ENCODE peak calls at places on chromosomes 4 and X, in six cellular contexts. A is cardiac muscle cell, G is suprapubic skin, I is transverse colon, J is left ventricle myocardium inferior, E is left lung. L is an unnamed sample.

GRCh38 chr4:134320048-134320447 is 118.5 kb upstream of the PABPC4L start:
- DNase-seq in A (no peak), G (no peak), I (no peak), J (no peak), E (no peak), L (no peak)

GRCh38 chrX:153065389-153065788 is 6.9 kb upstream of the PNMA6A start:
- DNase-seq in A (no peak), G (no peak), I (no peak), J (no peak), E (no peak), L (no peak)

GRCh38 chrX:115013705-115014104 is 3.7 kb downstream of the IL13RA2 start:
- DNase-seq in A (peak; percentile 68), G (no peak), I (no peak), J (no peak), E (no peak), L (no peak)

GRCh38 chr4:73608677-73609594 is 11.3 kb downstream of the RASSF6 start:
- DNase-seq in A (no peak), G (no peak), I (no peak), J (no peak), E (no peak), L (no peak)

GRCh38 chr4:2364654-2365053 is 53.8 kb downstream of the ZFYVE28 start:
- DNase-seq in A (peak; percentile 69), G (peak; percentile 68), I (peak; percentile 31), J (peak; percentile 50), E (no peak), L (peak; percentile 70)

GRCh38 chrX:83416273-83416672 is 91.8 kb upstream of the POU3F4 start:
- DNase-seq in A (no peak), G (no peak), I (no peak), J (no peak), E (no peak), L (no peak)

GRCh38 chr4:9898596-9899345 is 117.3 kb downstream of the DRD5 start:
- DNase-seq in A (peak; percentile 85), G (no peak), I (peak; percentile 37), J (peak; percentile 54), E (peak; percentile 55), L (no peak)

GRCh38 chr4:79325436-79325835 is 425 bp downstream of the NAA11 start:
- DNase-seq in A (no peak), G (no peak), I (no peak), J (no peak), E (no peak), L (no peak)

GRCh38 chr4:7918981-7919380 is 20.7 kb downstream of the AFAP1 start:
- DNase-seq in A (no peak), G (no peak), I (no peak), J (no peak), E (peak; percentile 25), L (peak; percentile 33)

GRCh38 chrX:65644621-65645287 is 22.7 kb upstream of the MSN start:
- DNase-seq in A (peak; percentile 86), G (peak; percentile 88), I (peak; percentile 76), J (peak; percentile 82), E (peak; percentile 89), L (peak; percentile 90)

GRCh38 chrX:8484360-8484759 is 19.7 kb downstream of the VCX3B start:
- DNase-seq in A (no peak), G (no peak), I (no peak), J (no peak), E (no peak), L (no peak)

GRCh38 chrX:34961662-34962061 is 19.1 kb downstream of the FAM47B start:
- DNase-seq in A (no peak), G (no peak), I (no peak), J (no peak), E (no peak), L (no peak)

GRCh38 chr4:102606846-102607440 is 105.8 kb downstream of the NFKB1 start:
- DNase-seq in A (no peak), G (no peak), I (no peak), J (no peak), E (peak; percentile 68), L (no peak)

GRCh38 chrX:72470111-72470510 is 102.5 kb downstream of the HDAC8 start:
- DNase-seq in A (no peak), G (no peak), I (no peak), J (no peak), E (no peak), L (no peak)

GRCh38 chrX:72467171-72467570 is 105.5 kb downstream of the HDAC8 start:
- DNase-seq in A (no peak), G (no peak), I (no peak), J (no peak), E (no peak), L (no peak)

GRCh38 chrX:72470593-72471310 is 101.9 kb downstream of the HDAC8 start:
- DNase-seq in A (no peak), G (no peak), I (no peak), J (no peak), E (no peak), L (no peak)

GRCh38 chrX:72466493-72466892 is 106.2 kb downstream of the HDAC8 start:
- DNase-seq in A (peak; percentile 46), G (no peak), I (no peak), J (no peak), E (no peak), L (no peak)

GRCh38 chrX:72468607-72469006 is 104.0 kb downstream of the HDAC8 start:
- DNase-seq in A (no peak), G (no peak), I (no peak), J (no peak), E (no peak), L (no peak)
- H3K27ac ChIP-seq in A (no peak overlapping the region), G (no peak overlapping the region), I (no peak overlapping the region), J (no peak overlapping the region), E (no peak overlapping the region), L (no peak overlapping the region)

GRCh38 chr4:85873566-85873965 is 398.6 kb downstream of the ARHGAP24 start:
- DNase-seq in A (no peak), G (no peak), I (no peak), J (no peak), E (no peak), L (no peak)
- H3K27ac ChIP-seq in A (no peak overlapping the region), G (no peak overlapping the region), I (no peak overlapping the region), J (no peak overlapping the region), E (no peak overlapping the region), L (no peak overlapping the region)

GRCh38 chr4:148041606-148042324 is 309.9 kb downstream of the ARHGAP10 start:
- DNase-seq in A (no peak), G (no peak), I (no peak), J (no peak), E (no peak), L (no peak)

GRCh38 chr4:148043990-148044645 is 312.2 kb downstream of the ARHGAP10 start:
- DNase-seq in A (no peak), G (no peak), I (no peak), J (peak; percentile 76), E (no peak), L (no peak)

DNA sequence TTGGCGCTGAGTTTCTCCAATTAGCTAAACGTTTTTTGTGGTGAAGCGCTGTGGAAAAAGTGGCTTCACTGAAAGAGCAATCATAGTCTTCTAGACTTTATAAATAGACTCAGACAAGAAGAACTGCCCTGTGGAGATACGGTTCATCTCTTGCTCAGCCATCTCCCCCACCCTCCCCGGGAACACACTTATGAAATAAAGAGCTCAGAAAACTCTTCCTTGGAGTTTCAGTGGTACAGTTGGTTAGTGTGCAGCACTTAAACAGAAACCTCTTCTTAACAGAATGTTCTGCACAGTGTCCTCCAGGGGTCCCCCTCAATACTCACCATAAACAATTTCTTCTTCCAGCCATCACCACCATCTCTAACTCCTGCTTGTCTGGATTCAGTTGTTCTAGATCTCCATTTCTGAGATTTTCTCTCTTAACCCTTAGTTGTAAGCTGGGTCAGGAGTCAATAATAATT is 313.0 kb downstream of the ARHGAP10 start:
- DNase-seq in A (peak; percentile 25), G (no peak), I (no peak), J (no peak), E (no peak), L (no peak)
- H3K27ac ChIP-seq in A (no peak overlapping the region), G (no peak overlapping the region), I (no peak overlapping the region), J (peak overlapping the region; percentile 91), E (no peak overlapping the region), L (no peak overlapping the region)

GRCh38 chr4:6259886-6260285 is 9.8 kb upstream of the WFS1 start:
- DNase-seq in A (no peak), G (no peak), I (no peak), J (no peak), E (no peak), L (no peak)

GRCh38 chr4:6262176-6262575 is 7.5 kb upstream of the WFS1 start:
- DNase-seq in A (no peak), G (no peak), I (no peak), J (no peak), E (no peak), L (no peak)

GRCh38 chr4:6265546-6265945 is 4.1 kb upstream of the WFS1 start:
- DNase-seq in A (no peak), G (no peak), I (no peak), J (no peak), E (no peak), L (no peak)

GRCh38 chr4:6263541-6264540 is 5.8 kb upstream of the WFS1 start:
- DNase-seq in A (peak; percentile 75), G (no peak), I (peak; percentile 57), J (no peak), E (no peak), L (no peak)

DNA sequence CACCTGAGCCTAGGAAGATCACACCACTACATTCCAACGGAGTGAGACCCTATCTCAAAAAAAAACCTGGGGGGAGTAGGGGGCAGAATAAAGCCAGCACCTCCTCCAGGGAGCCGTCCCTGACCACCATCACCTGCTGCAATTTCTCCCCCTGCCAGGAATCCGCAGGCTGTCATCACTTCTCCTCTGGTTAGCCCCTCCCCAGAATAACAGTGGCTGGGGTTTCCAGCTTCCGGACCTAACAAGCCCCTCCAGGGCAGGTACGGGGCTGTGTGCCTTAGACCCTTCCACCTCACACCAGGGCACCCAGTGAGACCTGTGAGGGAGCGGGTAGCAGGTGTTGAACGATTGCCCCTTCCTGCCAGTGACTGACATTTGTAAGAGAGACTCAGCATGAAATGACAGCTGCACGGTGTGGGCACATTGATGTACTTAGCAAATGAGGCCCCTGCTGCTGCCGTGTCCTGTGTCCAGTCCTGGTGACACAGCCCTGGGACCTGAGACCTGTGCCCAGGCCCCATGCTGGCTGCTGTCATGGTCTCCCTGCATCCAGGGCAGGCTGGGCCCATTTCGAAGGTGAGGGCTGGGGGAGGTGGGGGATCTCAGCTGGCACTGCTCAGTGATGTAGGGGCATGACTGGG is 6.7 kb upstream of the WFS1 start:
- DNase-seq in A (no peak), G (no peak), I (no peak), J (no peak), E (no peak), L (no peak)
- H3K27ac ChIP-seq in A (no peak overlapping the region), G (no peak overlapping the region), I (no peak overlapping the region), J (no peak overlapping the region), E (no peak overlapping the region), L (no peak overlapping the region)

GRCh38 chr4:37684154-37684553 is 2.0 kb downstream of the RELL1 start:
- DNase-seq in A (no peak), G (no peak), I (no peak), J (no peak), E (no peak), L (no peak)
- H3K27ac ChIP-seq in A (no peak overlapping the region), G (no peak overlapping the region), I (peak overlapping the region; percentile 98), J (peak overlapping the region; percentile 97), E (no peak overlapping the region), L (no peak overlapping the region)

L was measured in coronary artery.